ENCODE peak calls at places on chromosomes 1 and 21, in ten cellular contexts. One of them, this sample, is unnamed.

GRCh38 chr21:42748620-42749176 is 95.3 kb downstream of the PDE9A start:
- DNase-seq in tibial artery: no peak
- DNase-seq in lower lobe of right lung: no peak
- DNase-seq in cardiac muscle cell: no peak
- DNase-seq in Peyer's patch: no peak
- DNase-seq in tibial nerve: no peak
- DNase-seq in CD8-positive, alpha-beta T cell: no peak
- DNase-seq in pancreas: no peak
- DNase-seq in hepatocyte: no peak
- DNase-seq in cardiac fibroblast: no peak
- DNase-seq in this sample: no peak

GRCh38 chr1:65958561-65959350 is 166.1 kb downstream of the PDE4B start:
- DNase-seq in cardiac muscle cell: peak
- DNase-seq in lower lobe of right lung: peak
- DNase-seq in tibial nerve: no peak
- DNase-seq in CD8-positive, alpha-beta T cell: no peak
- DNase-seq in tibial artery: no peak
- DNase-seq in Peyer's patch: no peak
- DNase-seq in hepatocyte: peak
- DNase-seq in cardiac fibroblast: peak
- DNase-seq in pancreas: no peak
- DNase-seq in this sample: no peak

GRCh38 chr1:154739654-154740053 is 130.4 kb downstream of the KCNN3 start:
- DNase-seq in lower lobe of right lung: no peak
- DNase-seq in tibial nerve: no peak
- DNase-seq in tibial artery: no peak
- DNase-seq in Peyer's patch: no peak
- DNase-seq in hepatocyte: no peak
- DNase-seq in CD8-positive, alpha-beta T cell: no peak
- DNase-seq in cardiac fibroblast: no peak
- DNase-seq in pancreas: no peak
- DNase-seq in cardiac muscle cell: no peak
- DNase-seq in this sample: no peak

GRCh38 chr1:113677250-113678158 is 81.8 kb downstream of the PHTF1 start:
- DNase-seq in lower lobe of right lung: no peak
- DNase-seq in CD8-positive, alpha-beta T cell: no peak
- DNase-seq in hepatocyte: peak
- DNase-seq in Peyer's patch: no peak
- DNase-seq in tibial nerve: peak
- DNase-seq in cardiac fibroblast: peak
- DNase-seq in cardiac muscle cell: peak
- DNase-seq in pancreas: no peak
- DNase-seq in tibial artery: no peak
- DNase-seq in this sample: peak

GRCh38 chr1:25858906-25859789 is at the start of gene AUNIP:
- DNase-seq in hepatocyte: peak
- DNase-seq in pancreas: peak
- DNase-seq in tibial nerve: peak
- DNase-seq in Peyer's patch: peak
- DNase-seq in lower lobe of right lung: peak
- DNase-seq in CD8-positive, alpha-beta T cell: peak
- DNase-seq in tibial artery: peak
- DNase-seq in cardiac muscle cell: peak
- DNase-seq in cardiac fibroblast: peak
- DNase-seq in this sample: peak

GRCh38 chr1:78713249-78713648 is 63.6 kb downstream of the IFI44 start:
- DNase-seq in tibial nerve: no peak
- DNase-seq in Peyer's patch: no peak
- DNase-seq in pancreas: no peak
- DNase-seq in lower lobe of right lung: no peak
- DNase-seq in hepatocyte: no peak
- DNase-seq in cardiac muscle cell: no peak
- DNase-seq in tibial artery: no peak
- DNase-seq in CD8-positive, alpha-beta T cell: no peak
- DNase-seq in cardiac fibroblast: no peak
- DNase-seq in this sample: no peak

GRCh38 chr1:35287807-35288640 is 19.5 kb downstream of the ZMYM4 start:
- DNase-seq in hepatocyte: no peak
- DNase-seq in cardiac muscle cell: no peak
- DNase-seq in pancreas: no peak
- DNase-seq in lower lobe of right lung: no peak
- DNase-seq in CD8-positive, alpha-beta T cell: no peak
- DNase-seq in tibial nerve: no peak
- DNase-seq in Peyer's patch: no peak
- DNase-seq in tibial artery: no peak
- DNase-seq in cardiac fibroblast: peak
- DNase-seq in this sample: no peak

GRCh38 chr1:111812306-111812705 is 56.6 kb downstream of the DDX20 start:
- DNase-seq in cardiac muscle cell: no peak
- DNase-seq in pancreas: no peak
- DNase-seq in hepatocyte: no peak
- DNase-seq in CD8-positive, alpha-beta T cell: no peak
- DNase-seq in tibial nerve: no peak
- DNase-seq in lower lobe of right lung: no peak
- DNase-seq in cardiac fibroblast: no peak
- DNase-seq in tibial artery: no peak
- DNase-seq in Peyer's patch: no peak
- DNase-seq in this sample: no peak

GRCh38 chr1:99553301-99553700 is 92.6 kb upstream of the PALMD start:
- DNase-seq in cardiac muscle cell: no peak
- DNase-seq in Peyer's patch: no peak
- DNase-seq in tibial artery: no peak
- DNase-seq in CD8-positive, alpha-beta T cell: no peak
- DNase-seq in pancreas: no peak
- DNase-seq in tibial nerve: no peak
- DNase-seq in cardiac fibroblast: no peak
- DNase-seq in lower lobe of right lung: no peak
- DNase-seq in hepatocyte: no peak
- DNase-seq in this sample: no peak

GRCh38 chr1:63774617-63775417 is 1.0 kb downstream of the ROR1 start:
- DNase-seq in tibial artery: peak
- DNase-seq in tibial nerve: peak
- DNase-seq in CD8-positive, alpha-beta T cell: no peak
- DNase-seq in hepatocyte: peak
- DNase-seq in cardiac muscle cell: peak
- DNase-seq in lower lobe of right lung: peak
- DNase-seq in Peyer's patch: peak
- DNase-seq in pancreas: peak
- DNase-seq in cardiac fibroblast: peak
- DNase-seq in this sample: no peak

GRCh38 chr1:168372857-168373520 is 92.3 kb downstream of the TBX19 start:
- DNase-seq in tibial nerve: no peak
- DNase-seq in cardiac muscle cell: no peak
- DNase-seq in tibial artery: no peak
- DNase-seq in hepatocyte: peak
- DNase-seq in cardiac fibroblast: peak
- DNase-seq in CD8-positive, alpha-beta T cell: no peak
- DNase-seq in Peyer's patch: no peak
- DNase-seq in lower lobe of right lung: no peak
- DNase-seq in pancreas: no peak
- DNase-seq in this sample: no peak

GRCh38 chr1:184755226-184756065 is 788 bp upstream of the EDEM3 start:
- DNase-seq in CD8-positive, alpha-beta T cell: no peak
- DNase-seq in lower lobe of right lung: no peak
- DNase-seq in tibial nerve: peak
- DNase-seq in cardiac muscle cell: peak
- DNase-seq in hepatocyte: no peak
- DNase-seq in tibial artery: no peak
- DNase-seq in Peyer's patch: no peak
- DNase-seq in cardiac fibroblast: peak
- DNase-seq in pancreas: no peak
- DNase-seq in this sample: no peak

GRCh38 chr1:38071530-38072266 is 25.1 kb upstream of the POU3F1 start:
- DNase-seq in CD8-positive, alpha-beta T cell: no peak
- DNase-seq in pancreas: no peak
- DNase-seq in lower lobe of right lung: no peak
- DNase-seq in cardiac muscle cell: no peak
- DNase-seq in hepatocyte: peak
- DNase-seq in tibial nerve: no peak
- DNase-seq in cardiac fibroblast: peak
- DNase-seq in Peyer's patch: no peak
- DNase-seq in tibial artery: no peak
- DNase-seq in this sample: peak

GRCh38 chr1:145985129-145985501 is 11.3 kb downstream of the TXNIP start:
- DNase-seq in tibial nerve: no peak
- DNase-seq in cardiac muscle cell: no peak
- DNase-seq in pancreas: no peak
- DNase-seq in hepatocyte: no peak
- DNase-seq in lower lobe of right lung: no peak
- DNase-seq in cardiac fibroblast: no peak
- DNase-seq in Peyer's patch: no peak
- DNase-seq in tibial artery: peak
- DNase-seq in CD8-positive, alpha-beta T cell: no peak
- DNase-seq in this sample: no peak

GRCh38 chr1:186514367-186514766 is 53.5 kb upstream of the PDC start:
- DNase-seq in cardiac fibroblast: no peak
- DNase-seq in hepatocyte: no peak
- DNase-seq in lower lobe of right lung: no peak
- DNase-seq in CD8-positive, alpha-beta T cell: no peak
- DNase-seq in tibial nerve: no peak
- DNase-seq in Peyer's patch: no peak
- DNase-seq in tibial artery: no peak
- DNase-seq in pancreas: no peak
- DNase-seq in cardiac muscle cell: no peak
- DNase-seq in this sample: no peak

GRCh38 chr1:191528275-191528674 is 630.0 kb upstream of the RGS18 start:
- DNase-seq in CD8-positive, alpha-beta T cell: no peak
- DNase-seq in hepatocyte: no peak
- DNase-seq in tibial nerve: no peak
- DNase-seq in cardiac muscle cell: no peak
- DNase-seq in pancreas: no peak
- DNase-seq in lower lobe of right lung: no peak
- DNase-seq in cardiac fibroblast: no peak
- DNase-seq in Peyer's patch: no peak
- DNase-seq in tibial artery: no peak
- DNase-seq in this sample: no peak

DNA sequence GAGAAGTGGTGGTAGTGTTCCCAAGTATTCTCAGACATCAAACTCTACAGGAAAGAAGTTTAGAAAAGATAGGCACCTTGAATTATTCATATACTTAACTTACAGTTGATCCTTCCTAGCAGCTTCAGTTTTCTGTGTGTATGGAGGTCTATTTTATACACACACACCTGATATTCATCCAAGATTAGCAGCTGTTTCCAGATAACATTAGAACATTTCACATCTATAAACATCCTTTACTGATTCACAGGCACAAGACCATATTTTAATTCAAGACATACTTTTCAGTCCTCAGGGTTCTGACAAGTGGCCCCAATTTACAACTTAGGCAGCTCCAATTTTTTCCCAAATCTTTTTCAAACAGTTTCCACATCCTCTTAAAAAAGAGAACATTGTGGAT is 287.8 kb upstream of the USP25 start:
- DNase-seq in cardiac muscle cell: no peak
- DNase-seq in CD8-positive, alpha-beta T cell: no peak
- DNase-seq in tibial artery: no peak
- DNase-seq in Peyer's patch: no peak
- DNase-seq in cardiac fibroblast: no peak
- DNase-seq in lower lobe of right lung: no peak
- DNase-seq in tibial nerve: no peak
- DNase-seq in hepatocyte: no peak
- DNase-seq in pancreas: no peak
- DNase-seq in this sample: no peak
- H3K4me3 ChIP-seq in cardiac muscle cell: no peak
- H3K4me3 ChIP-seq in CD8-positive, alpha-beta T cell: no peak
- H3K4me3 ChIP-seq in tibial artery: no peak
- H3K4me3 ChIP-seq in Peyer's patch: no peak
- H3K4me3 ChIP-seq in cardiac fibroblast: no peak
- H3K4me3 ChIP-seq in lower lobe of right lung: no peak
- H3K4me3 ChIP-seq in tibial nerve: no peak
- H3K4me3 ChIP-seq in hepatocyte: no peak
- H3K4me3 ChIP-seq in pancreas: no peak
- H3K4me3 ChIP-seq in this sample: no peak

DNA sequence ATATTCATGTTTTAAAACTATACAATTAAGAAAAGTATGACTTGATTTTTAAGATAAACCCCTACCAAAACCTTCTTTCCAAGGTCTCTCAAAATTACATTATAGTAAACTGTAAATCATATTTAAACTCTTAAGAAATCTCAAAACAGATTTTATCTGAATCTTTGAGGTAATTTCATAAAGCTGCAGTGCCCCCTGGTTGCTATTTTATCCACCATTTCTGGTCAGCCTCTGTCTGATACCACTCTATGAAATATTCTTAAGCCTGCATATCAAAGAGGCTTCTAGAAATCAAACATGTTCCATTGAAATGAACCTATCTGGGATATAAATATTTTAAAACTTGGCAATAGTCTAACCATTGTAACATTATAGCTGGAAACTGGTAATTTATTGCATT is 317.3 kb downstream of the COL11A1 start:
- DNase-seq in cardiac fibroblast: peak
- DNase-seq in pancreas: no peak
- DNase-seq in CD8-positive, alpha-beta T cell: no peak
- DNase-seq in hepatocyte: no peak
- DNase-seq in cardiac muscle cell: no peak
- DNase-seq in lower lobe of right lung: no peak
- DNase-seq in Peyer's patch: no peak
- DNase-seq in tibial nerve: no peak
- DNase-seq in tibial artery: no peak
- DNase-seq in this sample: no peak
- TF ChIP-seq CTCF in cardiac fibroblast: peak
- TF ChIP-seq CTCF in pancreas: no peak
- TF ChIP-seq CTCF in CD8-positive, alpha-beta T cell: no peak
- TF ChIP-seq CTCF in hepatocyte: peak
- TF ChIP-seq CTCF in cardiac muscle cell: peak
- TF ChIP-seq CTCF in lower lobe of right lung: no peak
- TF ChIP-seq CTCF in Peyer's patch: no peak
- TF ChIP-seq CTCF in tibial nerve: no peak
- TF ChIP-seq CTCF in tibial artery: no peak
- TF ChIP-seq CTCF in this sample: peak

GRCh38 chr1:218350909-218351616 is 5.9 kb downstream of the TGFB2 start:
- DNase-seq in hepatocyte: no peak
- DNase-seq in tibial artery: no peak
- DNase-seq in lower lobe of right lung: no peak
- DNase-seq in pancreas: no peak
- DNase-seq in Peyer's patch: no peak
- DNase-seq in CD8-positive, alpha-beta T cell: no peak
- DNase-seq in cardiac fibroblast: peak
- DNase-seq in tibial nerve: no peak
- DNase-seq in cardiac muscle cell: no peak
- DNase-seq in this sample: no peak
- H3K4me3 ChIP-seq in hepatocyte: peak
- H3K4me3 ChIP-seq in tibial artery: peak
- H3K4me3 ChIP-seq in lower lobe of right lung: peak
- H3K4me3 ChIP-seq in pancreas: no peak
- H3K4me3 ChIP-seq in Peyer's patch: peak
- H3K4me3 ChIP-seq in CD8-positive, alpha-beta T cell: peak
- H3K4me3 ChIP-seq in cardiac fibroblast: peak
- H3K4me3 ChIP-seq in tibial nerve: peak
- H3K4me3 ChIP-seq in cardiac muscle cell: peak
- H3K4me3 ChIP-seq in this sample: peak

DNA sequence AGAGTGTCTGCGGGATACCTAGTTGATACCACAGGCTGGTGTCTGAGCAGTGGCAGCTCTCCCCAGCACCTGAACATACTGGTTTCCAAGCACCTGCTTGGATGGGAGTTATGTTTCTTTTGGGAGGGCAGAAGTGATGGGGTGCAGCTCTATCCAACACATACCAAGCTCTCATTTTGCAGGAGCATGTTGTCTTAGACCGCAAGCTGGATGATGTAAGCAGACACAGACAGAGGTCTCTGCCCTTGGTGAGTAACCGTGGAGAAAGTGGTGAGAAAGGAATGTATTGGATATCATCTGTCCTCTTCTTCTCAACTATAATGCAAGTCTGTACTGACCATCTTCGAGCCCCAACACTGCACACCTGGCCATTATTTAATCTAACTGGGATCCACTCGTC is 37.4 kb downstream of the ZNF496 start:
- DNase-seq in tibial artery: peak
- DNase-seq in pancreas: no peak
- DNase-seq in lower lobe of right lung: no peak
- DNase-seq in CD8-positive, alpha-beta T cell: no peak
- DNase-seq in hepatocyte: no peak
- DNase-seq in Peyer's patch: no peak
- DNase-seq in cardiac muscle cell: no peak
- DNase-seq in tibial nerve: no peak
- DNase-seq in cardiac fibroblast: peak
- DNase-seq in this sample: peak
- TF ChIP-seq CTCF in tibial artery: no peak
- TF ChIP-seq CTCF in pancreas: no peak
- TF ChIP-seq CTCF in lower lobe of right lung: no peak
- TF ChIP-seq CTCF in CD8-positive, alpha-beta T cell: no peak
- TF ChIP-seq CTCF in hepatocyte: no peak
- TF ChIP-seq CTCF in Peyer's patch: no peak
- TF ChIP-seq CTCF in cardiac muscle cell: no peak
- TF ChIP-seq CTCF in tibial nerve: no peak
- TF ChIP-seq CTCF in cardiac fibroblast: no peak
- TF ChIP-seq CTCF in this sample: no peak

This sample was measured in AG09309.